ENCODE peak calls at places on chromosome 15, in eight cellular contexts. X, J, O, Z, C, G, I and Y are unnamed samples.
A peak's percentile ranks its signal among the peaks of the same experiment; 100 is the strongest.

GRCh38 chr15:38130200-38130567 is 122.5 kb upstream of the SPRED1 start:
- DNase-seq in X (no peak), J (no peak), O (no peak), Z (no peak), C (no peak), G (no peak), I (no peak), Y (no peak)

GRCh38 chr15:100723323-100723801 is 121.0 kb downstream of the ASB7 start:
- DNase-seq in X (no peak), J (no peak), O (no peak), Z (peak; percentile 29), C (no peak), G (no peak), I (no peak), Y (no peak)

GRCh38 chr15:62756326-62756994 is 286.1 kb upstream of the TPM1 start:
- DNase-seq in X (no peak), J (no peak), O (no peak), Z (no peak), C (no peak), G (no peak), I (no peak), Y (no peak)

GRCh38 chr15:28977377-28978010 is 91.7 kb downstream of the APBA2 start:
- DNase-seq in X (no peak), J (no peak), O (peak; percentile 96), Z (peak; percentile 11), C (no peak), G (no peak), I (peak; percentile 32), Y (peak; percentile 47)

GRCh38 chr15:67189326-67190051 is 65.0 kb downstream of the AAGAB start:
- DNase-seq in X (no peak), J (no peak), O (peak; percentile 0), Z (no peak), C (no peak), G (peak; percentile 50), I (peak; percentile 92), Y (peak; percentile 87)

GRCh38 chr15:63223463-63223862 is 34.1 kb downstream of the RAB8B start:
- DNase-seq in X (no peak), J (no peak), O (no peak), Z (no peak), C (no peak), G (no peak), I (no peak), Y (no peak)

GRCh38 chr15:89367485-89368451 is 33.1 kb upstream of the POLG start:
- DNase-seq in X (peak; percentile 96), J (no peak), O (no peak), Z (no peak), C (no peak), G (no peak), I (no peak), Y (no peak)

GRCh38 chr15:70323111-70323851 is 225.6 kb upstream of the TLE3 start:
- DNase-seq in X (peak; percentile 30), J (peak; percentile 87), O (peak; percentile 25), Z (no peak), C (no peak), G (no peak), I (peak; percentile 53), Y (peak; percentile 44)

GRCh38 chr15:100516592-100517489 is 11.9 kb downstream of the CERS3 start:
- DNase-seq in X (no peak), J (no peak), O (no peak), Z (peak; percentile 5), C (no peak), G (no peak), I (no peak), Y (no peak)

GRCh38 chr15:62068787-62069170 is 2.0 kb downstream of the C2CD4A start:
- DNase-seq in X (no peak), J (no peak), O (no peak), Z (no peak), C (no peak), G (no peak), I (no peak), Y (no peak)

GRCh38 chr15:92502930-92503329 is 109.2 kb downstream of the ST8SIA2 start:
- DNase-seq in X (no peak), J (no peak), O (no peak), Z (no peak), C (no peak), G (no peak), I (no peak), Y (no peak)

GRCh38 chr15:35886765-35887164 is 340.8 kb upstream of the DPH6 start:
- DNase-seq in X (no peak), J (no peak), O (no peak), Z (no peak), C (no peak), G (no peak), I (no peak), Y (no peak)

GRCh38 chr15:90839187-90840071 is 29.0 kb upstream of the FURIN start:
- DNase-seq in X (peak; percentile 92), J (no peak), O (no peak), Z (no peak), C (no peak), G (peak; percentile 73), I (no peak), Y (no peak)

GRCh38 chr15:96893159-96893906 is 562.8 kb downstream of the NR2F2 start:
- DNase-seq in X (peak; percentile 39), J (no peak), O (peak; percentile 38), Z (no peak), C (no peak), G (no peak), I (no peak), Y (no peak)

GRCh38 chr15:78872155-78872971 is at the start of gene MORF4L1:
- DNase-seq in X (peak; percentile 98), J (peak; percentile 96), O (peak; percentile 95), Z (peak; percentile 95), C (peak; percentile 91), G (peak; percentile 96), I (peak; percentile 97), Y (peak; percentile 97)

GRCh38 chr15:63857459-63857856 is 23.7 kb upstream of the HERC1 start:
- DNase-seq in X (no peak), J (no peak), O (no peak), Z (no peak), C (no peak), G (no peak), I (peak; percentile 18), Y (peak; percentile 20)

GRCh38 chr15:32908135-32908801 is 190.5 kb downstream of the GREM1 start:
- DNase-seq in X (no peak), J (no peak), O (peak; percentile 78), Z (no peak), C (no peak), G (no peak), I (no peak), Y (no peak)

GRCh38 chr15:75749820-75750219 is 37.2 kb upstream of the CSPG4 start:
- DNase-seq in X (no peak), J (peak; percentile 64), O (no peak), Z (no peak), C (no peak), G (no peak), I (no peak), Y (no peak)

DNA sequence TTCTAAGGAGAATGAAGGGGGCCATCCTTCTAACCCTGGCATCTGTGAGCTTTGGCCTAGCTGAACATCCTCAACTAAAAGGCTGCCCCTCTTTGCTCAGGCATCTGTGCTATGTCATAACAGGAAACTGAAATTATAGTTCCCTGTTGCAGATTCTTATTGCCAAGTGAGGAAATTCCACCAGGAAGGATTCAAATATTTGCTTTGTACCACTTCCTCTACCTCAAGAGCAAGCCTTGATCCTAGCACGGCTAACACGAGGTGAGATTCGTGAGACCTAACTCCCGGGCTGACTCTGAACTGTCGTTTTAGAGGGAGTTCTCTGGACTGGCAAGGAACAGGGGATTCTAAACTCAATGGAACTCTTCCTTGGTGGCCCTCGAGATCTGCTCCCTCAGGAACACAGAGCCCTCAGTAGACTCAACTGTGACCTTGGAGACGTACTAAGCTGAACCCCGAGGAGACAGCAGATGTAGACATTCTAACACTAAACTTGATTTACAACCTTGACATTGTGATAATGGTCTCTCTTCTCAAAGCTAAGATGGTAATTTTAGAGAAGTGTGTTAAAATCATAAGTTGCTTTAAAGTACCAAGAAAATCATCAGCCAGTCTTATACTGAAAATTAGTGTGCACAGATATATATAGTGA is 4.2 kb downstream of the SPG21 start:
- DNase-seq in X (no peak), J (no peak), O (no peak), Z (no peak), C (no peak), G (no peak), I (no peak), Y (no peak)
- H3K4me3 ChIP-seq in X (no peak overlapping the region), J (no peak overlapping the region), O (no peak overlapping the region), Z (no peak overlapping the region), C (no peak overlapping the region), G (no peak overlapping the region), I (no peak overlapping the region), Y (no peak overlapping the region)

DNA sequence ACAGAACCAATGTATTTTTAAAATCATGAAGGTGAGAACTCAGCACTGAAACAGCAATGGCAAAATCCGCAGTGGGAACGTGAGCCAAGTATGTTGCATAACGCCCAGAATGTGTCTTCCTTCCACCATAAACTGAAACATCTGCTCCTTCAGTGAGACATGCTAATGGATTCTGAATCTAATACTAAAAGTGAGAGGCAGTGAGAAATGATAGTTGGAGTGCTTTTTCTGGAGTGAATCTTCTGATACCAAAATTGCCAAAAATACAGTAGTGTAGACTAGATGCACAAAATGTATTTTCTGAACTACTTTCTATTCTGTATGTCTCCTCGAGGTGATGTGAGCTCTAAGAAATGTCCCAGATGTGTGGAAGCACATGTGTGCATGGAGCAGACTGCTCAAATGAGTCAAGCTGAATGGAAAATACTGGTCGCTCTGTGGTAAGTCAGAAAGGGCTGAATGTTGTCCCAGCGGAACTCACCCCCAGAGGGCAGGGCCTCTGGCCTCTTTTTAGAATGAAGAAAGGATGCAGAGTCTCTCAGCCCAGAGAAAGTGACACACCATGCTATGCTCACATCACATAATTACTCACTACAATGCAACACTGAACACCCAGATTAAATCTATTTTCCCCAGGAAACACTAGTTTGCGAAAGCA is 73.0 kb downstream of the ATP10A start:
- DNase-seq in X (peak; percentile 70), J (no peak), O (peak; percentile 62), Z (peak; percentile 7), C (no peak), G (no peak), I (peak; percentile 55), Y (peak; percentile 54)
- H3K4me3 ChIP-seq in X (no peak overlapping the region), J (no peak overlapping the region), O (no peak overlapping the region), Z (no peak overlapping the region), C (no peak overlapping the region), G (no peak overlapping the region), I (no peak overlapping the region), Y (no peak overlapping the region)

DNA sequence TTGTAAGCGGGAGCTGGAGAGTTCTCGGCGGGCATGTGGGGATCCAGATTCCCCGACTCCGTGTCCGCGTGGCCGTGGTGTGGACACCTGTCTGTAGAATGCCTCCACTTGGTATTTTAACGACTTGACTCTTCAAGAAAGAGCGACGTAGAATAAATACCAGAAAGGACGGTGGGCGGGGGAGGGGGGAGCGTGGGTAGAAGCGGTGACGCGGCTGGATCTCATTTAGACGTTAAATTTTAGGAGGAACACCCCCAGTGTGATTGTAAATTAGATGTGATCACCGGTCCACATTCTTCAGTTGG is 625 bp upstream of the PYGO1 start:
- DNase-seq in X (peak; percentile 48), J (no peak), O (peak; percentile 16), Z (peak; percentile 2), C (no peak), G (no peak), I (no peak), Y (no peak)
- H3K4me3 ChIP-seq in X (peak overlapping the region; percentile 51), J (peak overlapping the region; percentile 69), O (peak overlapping the region; percentile 64), Z (peak overlapping the region; percentile 27), C (no peak overlapping the region), G (peak overlapping the region; percentile 48), I (peak overlapping the region; percentile 76), Y (peak overlapping the region; percentile 68)

DNA sequence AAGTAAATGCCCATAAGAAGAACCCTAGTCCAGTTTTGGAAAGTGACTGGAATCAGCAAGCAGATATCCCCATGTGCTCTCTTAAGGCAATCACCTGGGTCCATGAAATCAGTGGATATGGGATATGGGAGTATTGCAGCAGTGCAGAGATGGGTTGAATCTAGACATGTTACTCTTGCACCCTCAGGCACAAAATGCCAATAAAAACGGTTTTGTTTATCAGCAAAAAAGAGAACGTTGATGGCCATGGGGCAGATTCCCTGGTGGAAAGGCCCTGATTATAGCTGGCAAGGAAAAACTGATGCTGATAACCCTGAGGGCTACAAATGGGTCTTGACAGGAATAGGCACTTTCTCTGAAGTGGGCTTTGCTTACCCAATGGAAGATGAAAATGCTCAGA is 380.2 kb upstream of the SEMA6D start:
- DNase-seq in X (no peak), J (no peak), O (no peak), Z (no peak), C (no peak), G (no peak), I (no peak), Y (no peak)
- H3K4me3 ChIP-seq in X (no peak overlapping the region), J (no peak overlapping the region), O (no peak overlapping the region), Z (no peak overlapping the region), C (no peak overlapping the region), G (no peak overlapping the region), I (no peak overlapping the region), Y (no peak overlapping the region)